ENCODE peak calls at places on chromosomes 16 and 17, in five cellular contexts. A is psoas muscle, F is heart right ventricle, S is tibial nerve, J is neural progenitor cell. Q is an unnamed sample.

GRCh38 chr17:73224663-73225305 is 31.9 kb downstream of the COG1 start:
- DNase-seq in A (no peak), F (no peak), S (no peak), J (no peak), Q (no peak)

GRCh38 chr16:52357711-52358110 is 189.2 kb downstream of the TOX3 start:
- DNase-seq in A (no peak), F (no peak), S (no peak), J (no peak), Q (no peak)

GRCh38 chr16:57264950-57265371 is 19.5 kb downstream of the PLLP start:
- DNase-seq in A (peak), F (no peak), S (no peak), J (no peak), Q (no peak)

GRCh38 chr16:69479806-69480205 is 55.4 kb downstream of the CYB5B start:
- DNase-seq in A (no peak), F (no peak), S (no peak), J (no peak), Q (no peak)

GRCh38 chr17:39018267-39019134 is 51.3 kb upstream of the FBXO47 start:
- DNase-seq in A (no peak), F (no peak), S (no peak), J (no peak), Q (no peak)

GRCh38 chr16:49674990-49675389 is 180.9 kb downstream of the ZNF423 start:
- DNase-seq in A (no peak), F (no peak), S (no peak), J (no peak), Q (no peak)

GRCh38 chr17:4119299-4119698 is 23.5 kb downstream of the ZZEF1 start:
- DNase-seq in A (no peak), F (no peak), S (no peak), J (no peak), Q (no peak)

GRCh38 chr17:10727192-10727591 is 2.6 kb downstream of the TMEM220 start:
- DNase-seq in A (no peak), F (no peak), S (no peak), J (no peak), Q (no peak)

GRCh38 chr17:47239663-47240374 is 13.8 kb upstream of the ITGB3 start:
- DNase-seq in A (peak), F (peak), S (peak), J (no peak), Q (peak)

GRCh38 chr16:13438064-13438463 is 481.9 kb upstream of the ERCC4 start:
- DNase-seq in A (no peak), F (no peak), S (no peak), J (no peak), Q (no peak)

GRCh38 chr16:10812352-10813122 is 6.1 kb downstream of the TVP23A start:
- DNase-seq in A (no peak), F (no peak), S (no peak), J (no peak), Q (no peak)

GRCh38 chr16:78996806-78997205 is 603.7 kb downstream of the MAF start:
- DNase-seq in A (no peak), F (no peak), S (no peak), J (no peak), Q (no peak)

GRCh38 chr16:17305694-17306093 is 165.1 kb downstream of the XYLT1 start:
- DNase-seq in A (no peak), F (no peak), S (no peak), J (no peak), Q (no peak)

GRCh38 chr17:29579866-29580771 is 9.3 kb downstream of the GIT1 start:
- DNase-seq in A (peak), F (peak), S (peak), J (peak), Q (peak)

GRCh38 chr16:79093554-79093967 is 507.0 kb downstream of the MAF start:
- DNase-seq in A (no peak), F (no peak), S (no peak), J (no peak), Q (no peak)

GRCh38 chr16:89443727-89444084 is 46.7 kb downstream of the ANKRD11 start:
- DNase-seq in A (no peak), F (peak), S (no peak), J (no peak), Q (no peak)

GRCh38 chr16:83954577-83955016 is 1.6 kb downstream of the OSGIN1 start:
- DNase-seq in A (peak), F (no peak), S (peak), J (no peak), Q (no peak)

GRCh38 chr17:17018612-17019429 is 23.4 kb upstream of the MPRIP start:
- DNase-seq in A (no peak), F (no peak), S (no peak), J (no peak), Q (no peak)

GRCh38 chr16:67026570-67026969 is 2.4 kb upstream of the CBFB start:
- DNase-seq in A (no peak), F (no peak), S (no peak), J (no peak), Q (no peak)

GRCh38 chr16:10992797-10993196 is 48.4 kb downstream of the CLEC16A start:
- DNase-seq in A (no peak), F (no peak), S (no peak), J (no peak), Q (no peak)

GRCh38 chr17:413706-414440 is 61.3 kb upstream of the RPH3AL start:
- DNase-seq in A (no peak), F (no peak), S (no peak), J (no peak), Q (no peak)

GRCh38 chr16:5918553-5919127 is 821.0 kb upstream of the EEF2KMT start:
- DNase-seq in A (no peak), F (no peak), S (no peak), J (peak), Q (no peak)

GRCh38 chr16:48444574-48444973 is 59.4 kb upstream of the SIAH1 start:
- DNase-seq in A (peak), F (no peak), S (no peak), J (no peak), Q (peak)

GRCh38 chr17:58513913-58514794 is at the start of gene MTMR4:
- DNase-seq in A (peak), F (peak), S (peak), J (peak), Q (no peak)

GRCh38 chr17:78324391-78325075 is 35.3 kb downstream of the SOCS3 start:
- DNase-seq in A (peak), F (peak), S (peak), J (peak), Q (peak)

GRCh38 chr16:12215302-12216105 is 239.0 kb downstream of the SNX29 start:
- DNase-seq in A (no peak), F (no peak), S (no peak), J (peak), Q (no peak)

GRCh38 chr16:66931665-66932064 is 2.5 kb downstream of the CIAO2B start:
- DNase-seq in A (no peak), F (no peak), S (no peak), J (no peak), Q (no peak)

GRCh38 chr16:88539652-88540345 is 30.4 kb upstream of the ZC3H18 start:
- DNase-seq in A (peak), F (no peak), S (no peak), J (no peak), Q (no peak)

GRCh38 chr16:80317132-80318098 is 223.4 kb upstream of the DYNLRB2 start:
- DNase-seq in A (no peak), F (no peak), S (no peak), J (peak), Q (no peak)
- TF ChIP-seq CTCF in A (no peak), F (peak), S (no peak), J (peak), Q (peak)

GRCh38 chr16:86495756-86496261 is 14.5 kb upstream of the FOXF1 start:
- DNase-seq in A (no peak), F (no peak), S (no peak), J (peak), Q (no peak)

GRCh38 chr16:86497551-86498021 is 12.7 kb upstream of the FOXF1 start:
- DNase-seq in A (no peak), F (no peak), S (no peak), J (peak), Q (no peak)

GRCh38 chr16:86496929-86497381 is 13.4 kb upstream of the FOXF1 start:
- DNase-seq in A (no peak), F (no peak), S (no peak), J (peak), Q (no peak)

GRCh38 chr16:86495357-86495701 is 15.0 kb upstream of the FOXF1 start:
- DNase-seq in A (no peak), F (no peak), S (no peak), J (no peak), Q (no peak)

DNA sequence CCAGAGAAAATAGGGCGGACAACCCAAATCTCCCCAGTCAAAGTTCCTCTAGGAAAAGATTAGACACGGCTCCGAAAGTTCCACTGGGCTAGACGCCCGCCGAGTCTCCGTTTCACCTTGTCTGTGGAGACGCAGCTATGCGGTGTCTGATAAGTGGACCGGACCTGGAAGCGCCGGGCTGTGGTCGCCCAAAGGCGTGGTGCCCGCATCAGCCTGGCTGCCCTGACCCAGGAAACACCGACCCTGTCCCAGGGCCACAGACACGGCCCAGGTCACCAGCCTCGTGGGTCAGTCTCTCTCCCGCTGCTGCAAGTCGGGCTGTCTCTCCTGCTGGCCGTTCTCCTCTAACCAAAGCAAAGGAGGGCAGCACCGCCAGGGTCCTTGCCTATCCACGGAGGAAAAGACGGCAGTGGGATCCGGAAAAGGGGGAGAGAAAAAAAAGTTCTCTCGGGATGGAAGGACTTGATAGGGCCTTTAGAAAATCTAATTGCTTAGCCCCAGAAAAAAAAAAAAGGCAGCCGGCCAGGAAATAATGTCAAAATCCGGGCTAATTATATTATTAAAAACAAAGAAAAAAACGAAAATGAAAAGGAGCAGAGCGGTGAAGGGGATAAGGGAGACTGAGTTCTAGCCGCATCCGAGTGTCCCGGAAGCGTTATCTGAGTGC is 13.9 kb upstream of the FOXF1 start:
- DNase-seq in A (no peak), F (no peak), S (no peak), J (peak), Q (no peak)
- H3K4me3 ChIP-seq in A (no peak), F (no peak), S (no peak), J (no peak), Q (peak)

DNA sequence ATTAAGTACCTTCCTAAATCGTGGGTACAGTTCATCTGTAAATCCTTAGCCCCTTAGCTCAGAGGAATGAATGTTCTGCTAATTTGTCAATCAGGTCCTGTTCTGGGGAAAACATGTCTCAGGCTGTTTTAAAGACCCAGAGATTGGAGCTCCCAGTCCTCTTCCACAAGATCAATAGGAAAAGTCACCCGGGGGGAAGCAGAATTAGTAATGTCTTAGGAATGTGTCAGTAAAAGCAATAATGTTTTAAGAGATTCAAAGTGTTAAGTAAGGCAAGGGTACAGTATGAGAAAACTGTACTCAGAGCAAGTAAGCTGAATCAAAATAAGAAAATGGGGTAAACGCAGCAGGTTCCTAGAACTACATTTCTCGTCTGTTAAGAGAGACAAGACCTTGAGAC is 193.0 kb upstream of the C17orf78 start:
- DNase-seq in A (no peak), F (no peak), S (no peak), J (no peak), Q (no peak)
- TF ChIP-seq CTCF in A (no peak), F (no peak), S (no peak), J (no peak), Q (no peak)

GRCh38 chr17:49971848-49972485 is 3.0 kb downstream of the DLX4 start:
- DNase-seq in A (no peak), F (no peak), S (no peak), J (peak), Q (no peak)

GRCh38 chr17:49969794-49970389 is 902 bp downstream of the DLX4 start:
- DNase-seq in A (no peak), F (no peak), S (no peak), J (no peak), Q (no peak)

GRCh38 chr17:49969134-49969759 is at the start of gene DLX4:
- DNase-seq in A (no peak), F (no peak), S (no peak), J (peak), Q (no peak)

GRCh38 chr17:49971199-49971847 is 2.3 kb downstream of the DLX4 start:
- DNase-seq in A (no peak), F (no peak), S (no peak), J (no peak), Q (no peak)

GRCh38 chr17:49970498-49970897 is 1.5 kb downstream of the DLX4 start:
- DNase-seq in A (no peak), F (no peak), S (no peak), J (no peak), Q (no peak)
- H3K4me3 ChIP-seq in A (no peak), F (no peak), S (no peak), J (no peak), Q (no peak)

GRCh38 chr16:53703590-53704444 is at the start of the genes FTO and RPGRIP1L:
- DNase-seq in A (peak), F (peak), S (peak), J (peak), Q (peak)
- TF ChIP-seq CTCF in A (no peak), F (peak), S (peak), J (peak), Q (no peak)

GRCh38 chr16:85335584-85336492 is 223.6 kb upstream of the CIBAR2 start:
- DNase-seq in A (no peak), F (no peak), S (no peak), J (no peak), Q (no peak)
- H3K4me3 ChIP-seq in A (no peak), F (no peak), S (no peak), J (peak), Q (no peak)

GRCh38 chr16:86710602-86710950 is 132.2 kb downstream of the FOXL1 start:
- DNase-seq in A (no peak), F (no peak), S (no peak), J (no peak), Q (no peak)

GRCh38 chr16:86708431-86708830 is 130.1 kb downstream of the FOXL1 start:
- DNase-seq in A (peak), F (no peak), S (no peak), J (no peak), Q (no peak)

GRCh38 chr16:86709902-86710601 is 131.7 kb downstream of the FOXL1 start:
- DNase-seq in A (peak), F (no peak), S (no peak), J (no peak), Q (no peak)

GRCh38 chr16:86707581-86707980 is 129.2 kb downstream of the FOXL1 start:
- DNase-seq in A (peak), F (no peak), S (no peak), J (no peak), Q (no peak)

DNA sequence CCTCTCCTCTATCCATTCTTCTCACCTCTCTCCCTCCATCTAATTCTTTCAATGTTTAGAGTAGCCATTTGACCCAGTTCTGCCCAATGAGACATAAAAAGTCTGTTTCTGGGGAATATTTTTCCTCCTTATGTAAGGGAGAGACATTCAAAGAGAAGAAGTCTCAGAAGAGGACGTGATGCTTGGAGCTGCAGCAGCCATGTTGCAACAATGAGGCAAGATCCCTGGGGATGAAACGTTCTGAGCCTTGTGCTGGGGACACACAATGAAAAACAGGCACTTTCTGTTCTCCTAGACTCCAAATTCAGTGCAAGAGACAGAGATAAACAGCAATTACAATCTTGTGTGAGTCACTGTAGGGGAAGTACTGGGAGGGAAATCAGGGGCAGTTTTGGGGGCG is 130.8 kb downstream of the FOXL1 start:
- DNase-seq in A (peak), F (no peak), S (no peak), J (no peak), Q (no peak)
- TF ChIP-seq CTCF in A (no peak), F (no peak), S (no peak), J (no peak), Q (no peak)

GRCh38 chr17:81285179-81285878 is 9.8 kb downstream of the SLC38A10 start:
- DNase-seq in A (peak), F (peak), S (peak), J (peak), Q (no peak)
- H3K4me3 ChIP-seq in A (peak), F (peak), S (peak), J (no peak), Q (no peak)

Q was measured in HFF-Myc.